ENCODE peak calls at places on chromosomes 1 and 21, in four cellular contexts. R is left ventricle myocardium inferior, K is ovary, B is hepatocyte. L is an unnamed sample.

GRCh38 chr1:81703352-81703735 is 97.4 kb upstream of the ADGRL2 start:
- DNase-seq in R (no peak), K (no peak), B (no peak), L (no peak)

GRCh38 chr1:1290238-1290731 is 10.0 kb downstream of the SCNN1D start:
- DNase-seq in R (peak), K (no peak), B (peak), L (peak)

GRCh38 chr1:168742386-168742785 is 13.4 kb upstream of the DPT start:
- DNase-seq in R (no peak), K (no peak), B (no peak), L (no peak)

GRCh38 chr1:111563619-111564018 is 56.0 kb upstream of the RAP1A start:
- DNase-seq in R (no peak), K (no peak), B (no peak), L (no peak)

GRCh38 chr1:183044893-183045649 is 21.9 kb downstream of the LAMC1 start:
- DNase-seq in R (no peak), K (no peak), B (no peak), L (no peak)

GRCh38 chr1:112704511-112704907 is 2.4 kb downstream of the RHOC start:
- DNase-seq in R (no peak), K (no peak), B (no peak), L (no peak)

GRCh38 chr1:222761171-222761570 is 24.2 kb downstream of the FAM177B start:
- DNase-seq in R (no peak), K (no peak), B (no peak), L (no peak)

GRCh38 chr1:25197235-25197930 is 34.9 kb downstream of the SYF2 start:
- DNase-seq in R (no peak), K (no peak), B (no peak), L (no peak)

GRCh38 chr1:113192242-113192641 is 119.2 kb downstream of the LRIG2 start:
- DNase-seq in R (no peak), K (no peak), B (no peak), L (no peak)

GRCh38 chr21:32702702-32703101 is 25.1 kb downstream of the SYNJ1 start:
- DNase-seq in R (no peak), K (no peak), B (peak), L (no peak)

GRCh38 chr1:9149837-9150581 is 21.1 kb upstream of the GPR157 start:
- DNase-seq in R (peak), K (no peak), B (no peak), L (peak)

GRCh38 chr21:34701726-34702125 is 32.9 kb downstream of the CLIC6 start:
- DNase-seq in R (no peak), K (no peak), B (no peak), L (no peak)

GRCh38 chr21:37530901-37531351 is 164.4 kb downstream of the DYRK1A start:
- DNase-seq in R (no peak), K (no peak), B (no peak), L (no peak)

GRCh38 chr1:70084314-70084915 is 121.0 kb downstream of the LRRC40 start:
- DNase-seq in R (no peak), K (no peak), B (no peak), L (no peak)

GRCh38 chr1:11207898-11208611 is 18.9 kb downstream of the ANGPTL7 start:
- DNase-seq in R (peak), K (peak), B (no peak), L (no peak)

GRCh38 chr1:106290805-106291537 is 765.5 kb upstream of the PRMT6 start:
- DNase-seq in R (no peak), K (no peak), B (no peak), L (no peak)

GRCh38 chr1:220876511-220877347 is 2.5 kb upstream of the HLX start:
- DNase-seq in R (no peak), K (no peak), B (peak), L (no peak)

GRCh38 chr21:35594905-35595304 is 465.4 kb downstream of the SETD4 start:
- DNase-seq in R (no peak), K (no peak), B (no peak), L (no peak)

GRCh38 chr21:41032536-41032935 is 135.4 kb upstream of the BACE2 start:
- DNase-seq in R (no peak), K (no peak), B (no peak), L (no peak)

GRCh38 chr1:150186789-150187559 is 37.3 kb downstream of the PLEKHO1 start:
- DNase-seq in R (no peak), K (no peak), B (peak), L (no peak)

GRCh38 chr1:41109316-41110263 is 88.1 kb upstream of the SLFNL1 start:
- DNase-seq in R (no peak), K (peak), B (peak), L (peak)

GRCh38 chr1:227245613-227246320 is 72.5 kb downstream of the CDC42BPA start:
- DNase-seq in R (peak), K (no peak), B (no peak), L (no peak)

GRCh38 chr21:33367309-33367973 is 35.8 kb upstream of the IFNGR2 start:
- DNase-seq in R (no peak), K (no peak), B (no peak), L (no peak)

GRCh38 chr1:209758360-209758759 is 2.5 kb downstream of the TRAF3IP3 start:
- DNase-seq in R (no peak), K (no peak), B (no peak), L (no peak)

GRCh38 chr1:15758537-15758936 is at the start of gene FBLIM1:
- DNase-seq in R (no peak), K (peak), B (peak), L (no peak)

GRCh38 chr1:175287849-175288248 is 95.3 kb upstream of the KIAA0040 start:
- DNase-seq in R (no peak), K (no peak), B (no peak), L (no peak)

GRCh38 chr1:216250861-216251260 is 172.4 kb downstream of the USH2A start:
- DNase-seq in R (no peak), K (no peak), B (no peak), L (no peak)

GRCh38 chr1:106181866-106182265 is 874.6 kb upstream of the PRMT6 start:
- DNase-seq in R (no peak), K (no peak), B (no peak), L (no peak)

GRCh38 chr1:85888961-85889360 is 180.7 kb upstream of the ZNHIT6 start:
- DNase-seq in R (no peak), K (no peak), B (no peak), L (no peak)

GRCh38 chr1:227808566-227808965 is 6.9 kb upstream of the PRSS38 start:
- DNase-seq in R (no peak), K (no peak), B (no peak), L (no peak)

GRCh38 chr1:91124989-91125417 is 103.2 kb upstream of the ZNF644 start:
- DNase-seq in R (no peak), K (no peak), B (peak), L (no peak)

GRCh38 chr1:23736437-23737134 is 6.7 kb upstream of the ELOA start:
- DNase-seq in R (no peak), K (no peak), B (no peak), L (no peak)

GRCh38 chr1:64890699-64891439 is 75.5 kb downstream of the JAK1 start:
- DNase-seq in R (no peak), K (no peak), B (no peak), L (no peak)

GRCh38 chr21:42818328-42818749 is 61.0 kb downstream of the WDR4 start:
- DNase-seq in R (peak), K (no peak), B (peak), L (peak)

GRCh38 chr1:68322837-68323687 is 90.7 kb upstream of the WLS start:
- DNase-seq in R (no peak), K (peak), B (no peak), L (no peak)

GRCh38 chr1:110310300-110310699 is 28.9 kb upstream of the RBM15 start:
- DNase-seq in R (peak), K (no peak), B (no peak), L (no peak)

GRCh38 chr1:29624747-29625420 is 388.6 kb downstream of the PTPRU start:
- DNase-seq in R (no peak), K (no peak), B (no peak), L (no peak)

GRCh38 chr1:197619008-197619640 is 156.2 kb downstream of the DENND1B start:
- DNase-seq in R (no peak), K (no peak), B (no peak), L (no peak)

DNA sequence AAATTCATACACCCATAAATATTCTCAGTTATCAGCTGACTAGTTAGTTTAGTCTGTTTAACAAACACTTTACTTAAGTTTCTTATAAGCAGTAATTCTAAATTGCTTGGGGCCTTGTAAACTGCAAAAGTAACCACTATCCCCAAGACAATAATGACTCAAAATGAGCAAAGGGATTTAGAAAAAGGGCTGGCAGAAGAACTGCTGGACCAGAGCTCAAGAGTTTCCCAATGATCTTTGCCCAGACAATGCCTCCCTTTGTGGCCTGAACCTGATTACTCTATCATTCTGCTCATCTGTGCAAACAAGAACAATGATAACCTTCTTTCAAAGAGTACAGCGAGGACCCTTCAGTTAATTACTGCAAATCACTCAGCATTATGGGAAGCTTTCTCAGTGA is 123.5 kb downstream of the TIAM1 start:
- DNase-seq in R (no peak), K (no peak), B (peak), L (no peak)
- H3K27ac ChIP-seq in R (peak), K (no peak), B (peak), L (no peak)

GRCh38 chr1:154779563-154780189 is 90.4 kb downstream of the KCNN3 start:
- DNase-seq in R (no peak), K (no peak), B (no peak), L (no peak)

GRCh38 chr1:154787171-154787570 is 82.9 kb downstream of the KCNN3 start:
- DNase-seq in R (no peak), K (no peak), B (no peak), L (no peak)

GRCh38 chr1:154784416-154784815 is 85.7 kb downstream of the KCNN3 start:
- DNase-seq in R (no peak), K (no peak), B (no peak), L (no peak)

GRCh38 chr1:154784924-154785531 is 85.1 kb downstream of the KCNN3 start:
- DNase-seq in R (no peak), K (no peak), B (no peak), L (no peak)

GRCh38 chr1:154783976-154784375 is 86.1 kb downstream of the KCNN3 start:
- DNase-seq in R (no peak), K (no peak), B (no peak), L (no peak)
- H3K27ac ChIP-seq in R (no peak), K (no peak), B (no peak), L (no peak)

GRCh38 chr1:19483261-19483660 is 2.1 kb downstream of the CAPZB start:
- DNase-seq in R (no peak), K (no peak), B (no peak), L (no peak)
- H3K27ac ChIP-seq in R (peak), K (no peak), B (no peak), L (no peak)

DNA sequence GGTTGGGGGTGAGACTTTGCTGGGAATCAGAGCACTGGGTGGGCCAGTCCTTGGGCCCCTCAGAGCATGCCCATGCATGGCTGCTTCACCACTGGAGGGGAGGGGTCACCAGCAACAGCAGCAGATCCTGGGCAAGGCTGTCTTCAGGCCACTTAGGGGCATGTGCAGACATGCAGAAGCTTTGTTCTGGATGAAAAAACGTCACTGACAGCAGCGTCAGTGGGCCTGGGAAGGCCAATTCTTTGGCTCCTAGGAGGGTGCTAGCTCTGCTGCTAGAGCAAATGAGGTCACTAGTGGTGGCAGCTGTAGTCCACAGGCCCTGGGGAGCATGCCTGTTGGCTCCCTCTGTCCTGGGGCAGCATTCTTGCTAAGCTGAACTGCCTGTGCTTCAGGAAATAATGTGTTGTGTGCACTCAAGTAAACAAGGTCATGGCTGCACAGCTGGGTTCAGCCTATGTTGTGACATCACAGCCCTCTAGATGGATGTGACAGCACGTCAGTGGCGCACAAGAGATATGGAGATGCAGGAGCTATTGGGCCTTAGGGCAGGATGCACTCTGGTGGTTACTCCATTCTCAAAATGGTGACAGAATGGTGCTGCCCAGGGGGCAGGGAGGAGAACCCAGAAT is 27.0 kb downstream of the ZC3H11B start:
- DNase-seq in R (no peak), K (no peak), B (no peak), L (no peak)
- H3K27ac ChIP-seq in R (no peak), K (no peak), B (no peak), L (no peak)

GRCh38 chr1:178932552-178932906 is 61.7 kb upstream of the ANGPTL1 start:
- DNase-seq in R (no peak), K (no peak), B (no peak), L (no peak)

GRCh38 chr1:178932966-178933603 is 62.2 kb upstream of the ANGPTL1 start:
- DNase-seq in R (no peak), K (no peak), B (no peak), L (no peak)

GRCh38 chr1:178933709-178934573 is 63.1 kb upstream of the ANGPTL1 start:
- DNase-seq in R (no peak), K (no peak), B (no peak), L (no peak)

GRCh38 chr1:178934574-178934945 is 63.7 kb upstream of the ANGPTL1 start:
- DNase-seq in R (no peak), K (no peak), B (no peak), L (peak)

GRCh38 chr1:178931843-178932551 is 61.1 kb upstream of the ANGPTL1 start:
- DNase-seq in R (peak), K (peak), B (peak), L (peak)
- H3K27ac ChIP-seq in R (peak), K (peak), B (peak), L (peak)

DNA sequence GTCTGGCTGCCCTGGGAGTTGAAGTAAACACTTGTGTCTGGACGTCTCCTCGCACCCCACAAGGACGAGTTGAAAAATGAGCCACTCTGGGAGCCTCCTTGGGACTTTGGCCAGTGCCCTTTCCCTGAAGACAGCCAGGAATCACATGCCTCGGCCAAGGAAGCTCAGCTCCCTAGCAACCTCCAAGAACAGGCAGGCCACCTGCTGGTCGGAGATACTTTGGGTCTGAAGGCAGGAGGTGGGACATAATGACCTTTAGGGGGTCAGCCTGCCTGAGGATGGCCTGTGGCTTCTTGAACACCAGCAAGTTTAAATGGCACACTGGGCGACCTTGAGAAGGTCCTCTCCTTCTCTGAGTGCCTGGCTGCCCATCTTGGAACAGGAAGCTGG is 165.8 kb upstream of the ZC3H12A start:
- DNase-seq in R (no peak), K (no peak), B (peak), L (no peak)
- H3K27ac ChIP-seq in R (no peak), K (no peak), B (no peak), L (no peak)

GRCh38 chr1:116769561-116769977 is 15.3 kb downstream of the CD2 start:
- DNase-seq in R (no peak), K (no peak), B (no peak), L (no peak)
- H3K27ac ChIP-seq in R (no peak), K (no peak), B (no peak), L (no peak)

DNA sequence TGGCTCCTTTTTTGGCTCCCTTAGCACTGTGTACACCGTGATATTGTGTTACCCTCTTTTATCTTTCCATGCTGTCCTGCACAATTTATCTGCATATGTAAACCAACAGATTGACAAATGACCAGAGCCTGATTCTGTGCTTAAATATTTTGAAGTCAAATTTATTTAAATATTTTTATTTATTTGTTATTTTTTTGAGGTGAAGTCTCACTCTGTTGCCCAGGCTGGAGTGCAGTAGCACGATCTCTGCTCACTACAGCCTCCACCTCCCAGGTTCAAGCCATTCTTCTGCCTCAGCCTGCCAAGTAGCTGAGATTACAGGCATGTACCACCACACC is 12.8 kb downstream of the PMF1 start:
- DNase-seq in R (no peak), K (no peak), B (no peak), L (no peak)
- H3K27ac ChIP-seq in R (no peak), K (no peak), B (no peak), L (no peak)

L was measured in lung.